ENCODE peak calls at places on chromosome X, in seven cellular contexts. S, U, Z, I, B, A and C are unnamed samples.
A peak's percentile ranks its signal among the peaks of the same experiment; 100 is the strongest.

GRCh38 chrX:131262738-131263679 is 26.1 kb downstream of the IGSF1 start:
- DNase-seq in S (no peak), B (no peak), Z (peak; percentile 0), U (no peak), I (peak; percentile 51), A (no peak), C (no peak)

GRCh38 chrX:40170830-40171512 is 73.2 kb upstream of the BCOR start:
- DNase-seq in U (no peak), A (no peak), Z (no peak), B (no peak), S (no peak), I (no peak), C (no peak)

GRCh38 chrX:79588233-79588632 is 221.1 kb upstream of the ITM2A start:
- DNase-seq in A (no peak), B (no peak), U (no peak), S (no peak), Z (no peak), I (no peak), C (no peak)

GRCh38 chrX:13666836-13667235 is 13.9 kb downstream of the TCEANC start:
- DNase-seq in A (no peak), I (no peak), B (no peak), Z (no peak), S (no peak), U (no peak), C (no peak)

GRCh38 chrX:10387011-10387410 is 230.2 kb downstream of the CLCN4 start:
- DNase-seq in A (peak; percentile 18), Z (peak; percentile 71), I (no peak), S (no peak), B (no peak), U (no peak), C (peak; percentile 52)

GRCh38 chrX:13716455-13716854 is 18.0 kb downstream of the TRAPPC2 start:
- DNase-seq in S (no peak), Z (no peak), B (no peak), I (no peak), A (no peak), U (no peak), C (no peak)

GRCh38 chrX:136768469-136769084 is 12.2 kb downstream of the ARHGEF6 start:
- DNase-seq in I (no peak), S (no peak), Z (peak; percentile 72), U (peak; percentile 50), A (peak; percentile 61), B (peak; percentile 67), C (peak; percentile 96)

GRCh38 chrX:48695524-48695875 is 1.0 kb upstream of the SUV39H1 start:
- DNase-seq in I (no peak), A (no peak), S (no peak), B (no peak), U (no peak), Z (peak; percentile 7), C (peak; percentile 45)

GRCh38 chrX:108001218-108001814 is 19.1 kb upstream of the TEX13B start:
- DNase-seq in A (no peak), S (no peak), Z (peak; percentile 55), B (peak; percentile 7), U (no peak), I (peak; percentile 70), C (peak; percentile 63)

GRCh38 chrX:119853449-119853848 is 686 bp upstream of the UPF3B start:
- DNase-seq in I (no peak), U (no peak), A (no peak), Z (no peak), S (no peak), B (no peak), C (no peak)
- H3K4me3 ChIP-seq in I (peak overlapping the region; percentile 45), U (peak overlapping the region; percentile 31), A (peak overlapping the region; percentile 33), Z (peak overlapping the region; percentile 43), S (peak overlapping the region; percentile 83), B (peak overlapping the region; percentile 62), C (peak overlapping the region; percentile 53)

GRCh38 chrX:74534569-74535038 is 79.8 kb downstream of the RLIM start:
- DNase-seq in Z (peak; percentile 45), B (no peak), I (no peak), U (no peak), A (peak; percentile 11), S (no peak), C (peak; percentile 36)

GRCh38 chrX:74537011-74537390 is 77.4 kb downstream of the RLIM start:
- DNase-seq in B (no peak), A (no peak), Z (peak; percentile 2), U (peak; percentile 41), I (no peak), S (no peak), C (peak; percentile 53)

GRCh38 chrX:74535211-74535621 is 79.2 kb downstream of the RLIM start:
- DNase-seq in Z (peak; percentile 38), U (no peak), I (peak; percentile 29), B (no peak), A (peak; percentile 12), S (no peak), C (peak; percentile 68)

GRCh38 chrX:74535633-74536141 is 78.7 kb downstream of the RLIM start:
- DNase-seq in I (no peak), A (peak; percentile 8), U (peak; percentile 86), Z (peak; percentile 71), B (peak; percentile 67), S (no peak), C (peak; percentile 55)

GRCh38 chrX:74536142-74537010 is 78.0 kb downstream of the RLIM start:
- DNase-seq in A (peak; percentile 33), U (peak; percentile 91), I (no peak), Z (peak; percentile 49), B (peak; percentile 53), S (peak; percentile 18), C (peak; percentile 85)
- TF ChIP-seq CTCF in A (peak; percentile 42), U (peak; percentile 22), I (no peak), Z (no peak), B (peak; percentile 31), S (peak; percentile 18), C (peak; percentile 31)

GRCh38 chrX:115561605-115562491 is 874 bp downstream of the PLS3 start:
- DNase-seq in U (peak; percentile 69), B (no peak), S (no peak), Z (peak; percentile 16), A (no peak), I (peak; percentile 45), C (peak; percentile 34)
- H3K4me3 ChIP-seq in U (peak overlapping the region; percentile 64), B (peak overlapping the region; percentile 77), S (peak overlapping the region; percentile 73), Z (peak overlapping the region; percentile 53), A (peak overlapping the region; percentile 72), I (peak overlapping the region; percentile 83), C (peak overlapping the region; percentile 67)

GRCh38 chrX:150531467-150531866 is 37.0 kb upstream of the MTM1 start:
- DNase-seq in U (no peak), A (no peak), S (no peak), B (no peak), Z (no peak), I (no peak), C (no peak)

GRCh38 chrX:150540965-150541364 is 27.5 kb upstream of the MTM1 start:
- DNase-seq in U (no peak), Z (no peak), I (no peak), B (no peak), A (no peak), S (no peak), C (no peak)

GRCh38 chrX:150533863-150534262 is 34.6 kb upstream of the MTM1 start:
- DNase-seq in B (no peak), U (no peak), S (no peak), A (no peak), I (no peak), Z (peak; percentile 46), C (no peak)

GRCh38 chrX:150530821-150531220 is 37.6 kb upstream of the MTM1 start:
- DNase-seq in U (no peak), A (no peak), Z (no peak), S (no peak), B (no peak), I (no peak), C (no peak)

GRCh38 chrX:150536455-150537116 is 31.8 kb upstream of the MTM1 start:
- DNase-seq in S (no peak), A (no peak), B (no peak), Z (no peak), U (no peak), I (peak; percentile 28), C (peak; percentile 7)
- TF ChIP-seq CTCF in S (no peak), A (peak; percentile 19), B (no peak), Z (no peak), U (no peak), I (no peak), C (peak; percentile 24)

GRCh38 chrX:18828832-18829404 is 121.5 kb downstream of the PPEF1 start:
- DNase-seq in A (no peak), I (peak; percentile 12), Z (peak; percentile 19), U (no peak), S (no peak), B (no peak), C (peak; percentile 29)
- H3K4me3 ChIP-seq in A (no peak overlapping the region), I (no peak overlapping the region), Z (no peak overlapping the region), U (no peak overlapping the region), S (no peak overlapping the region), B (no peak overlapping the region), C (no peak overlapping the region)

GRCh38 chrX:39133971-39134370 is 332.7 kb downstream of the MID1IP1 start:
- DNase-seq in S (no peak), A (no peak), U (peak; percentile 39), B (no peak), Z (no peak), I (peak; percentile 4), C (no peak)
- TF ChIP-seq CTCF in S (no peak), A (no peak), U (no peak), B (no peak), Z (no peak), I (no peak), C (no peak)

GRCh38 chrX:49858341-49858740 is 20.9 kb upstream of the USP27X start:
- DNase-seq in S (no peak), Z (no peak), I (no peak), A (no peak), U (no peak), B (no peak), C (no peak)
- H3K4me3 ChIP-seq in S (no peak overlapping the region), Z (no peak overlapping the region), I (no peak overlapping the region), A (no peak overlapping the region), U (no peak overlapping the region), B (no peak overlapping the region), C (no peak overlapping the region)

GRCh38 chrX:65667503-65668355 is at the start of gene MSN:
- DNase-seq in I (peak; percentile 76), S (no peak), Z (no peak), U (peak; percentile 84), B (peak; percentile 60), A (no peak), C (peak; percentile 35)
- TF ChIP-seq CTCF in I (no peak), S (no peak), Z (no peak), U (no peak), B (no peak), A (peak; percentile 30), C (peak; percentile 1)

GRCh38 chrX:42954880-42955279 is 176.9 kb upstream of the PPP1R2C start:
- DNase-seq in I (no peak), Z (no peak), A (no peak), U (no peak), B (no peak), S (no peak), C (no peak)

GRCh38 chrX:42952621-42953020 is 174.7 kb upstream of the PPP1R2C start:
- DNase-seq in Z (peak; percentile 44), I (no peak), B (no peak), S (no peak), A (no peak), U (no peak), C (no peak)

GRCh38 chrX:42951747-42952146 is 173.8 kb upstream of the PPP1R2C start:
- DNase-seq in B (no peak), A (no peak), S (no peak), I (no peak), U (no peak), Z (no peak), C (no peak)

GRCh38 chrX:42955349-42955748 is 177.4 kb upstream of the PPP1R2C start:
- DNase-seq in S (no peak), U (no peak), I (no peak), Z (no peak), B (no peak), A (no peak), C (no peak)
- H3K4me3 ChIP-seq in S (no peak overlapping the region), U (no peak overlapping the region), I (no peak overlapping the region), Z (no peak overlapping the region), B (no peak overlapping the region), A (no peak overlapping the region), C (no peak overlapping the region)